ENCODE peak calls at places on chromosomes 2 and 18, in six cellular contexts. One of them, this sample, is unnamed.

GRCh38 chr2:165898381-165898780 is 55.2 kb downstream of the TTC21B start:
- DNase-seq in GM12878: no peak
- DNase-seq in HepG2: no peak
- DNase-seq in K562: no peak
- DNase-seq in GM12891: no peak
- DNase-seq in H1: no peak
- DNase-seq in this sample: no peak

GRCh38 chr2:221848286-221848685 is 276.2 kb upstream of the EPHA4 start:
- DNase-seq in GM12878: no peak
- DNase-seq in HepG2: no peak
- DNase-seq in K562: no peak
- DNase-seq in GM12891: no peak
- DNase-seq in H1: no peak
- DNase-seq in this sample: no peak

GRCh38 chr2:112996635-112997034 is 8.6 kb upstream of the IL36A start:
- DNase-seq in GM12878: no peak
- DNase-seq in HepG2: no peak
- DNase-seq in K562: no peak
- DNase-seq in GM12891: no peak
- DNase-seq in H1: no peak
- DNase-seq in this sample: no peak

GRCh38 chr18:12410121-12410520 is 2.4 kb downstream of the PRELID3A start:
- DNase-seq in GM12878: no peak
- DNase-seq in HepG2: no peak
- DNase-seq in K562: no peak
- DNase-seq in GM12891: no peak
- DNase-seq in H1: no peak
- DNase-seq in this sample: no peak

GRCh38 chr2:131035826-131036231 is 57.4 kb downstream of the FAM168B start:
- DNase-seq in GM12878: no peak
- DNase-seq in HepG2: no peak
- DNase-seq in K562: no peak
- DNase-seq in GM12891: no peak
- DNase-seq in H1: no peak
- DNase-seq in this sample: no peak

GRCh38 chr2:118854507-118855300 is 7.3 kb upstream of the EN1 start:
- DNase-seq in GM12878: no peak
- DNase-seq in HepG2: no peak
- DNase-seq in K562: no peak
- DNase-seq in GM12891: no peak
- DNase-seq in H1: peak
- DNase-seq in this sample: no peak

GRCh38 chr2:129129087-129129486 is 810.4 kb upstream of the HS6ST1 start:
- DNase-seq in GM12878: no peak
- DNase-seq in HepG2: no peak
- DNase-seq in K562: no peak
- DNase-seq in GM12891: no peak
- DNase-seq in H1: no peak
- DNase-seq in this sample: no peak

GRCh38 chr2:209772316-209772715 is 684 bp downstream of the UNC80 start:
- DNase-seq in GM12878: no peak
- DNase-seq in HepG2: no peak
- DNase-seq in K562: no peak
- DNase-seq in GM12891: no peak
- DNase-seq in H1: no peak
- DNase-seq in this sample: no peak

GRCh38 chr2:42421601-42422252 is 60.7 kb upstream of the COX7A2L start:
- DNase-seq in GM12878: no peak
- DNase-seq in HepG2: no peak
- DNase-seq in K562: no peak
- DNase-seq in GM12891: no peak
- DNase-seq in H1: no peak
- DNase-seq in this sample: no peak

GRCh38 chr2:188569441-188569840 is 277.8 kb downstream of the GULP1 start:
- DNase-seq in GM12878: no peak
- DNase-seq in HepG2: no peak
- DNase-seq in K562: no peak
- DNase-seq in GM12891: no peak
- DNase-seq in H1: no peak
- DNase-seq in this sample: no peak

GRCh38 chr18:65938592-65939372 is 188.0 kb downstream of the CDH7 start:
- DNase-seq in GM12878: peak
- DNase-seq in HepG2: peak
- DNase-seq in K562: no peak
- DNase-seq in GM12891: peak
- DNase-seq in H1: peak
- DNase-seq in this sample: no peak

GRCh38 chr18:25921677-25922421 is 168.6 kb downstream of the SS18 start:
- DNase-seq in GM12878: peak
- DNase-seq in HepG2: peak
- DNase-seq in K562: peak
- DNase-seq in GM12891: peak
- DNase-seq in H1: peak
- DNase-seq in this sample: peak

GRCh38 chr2:51612387-51612786 is 580.5 kb upstream of the NRXN1 start:
- DNase-seq in GM12878: no peak
- DNase-seq in HepG2: no peak
- DNase-seq in K562: no peak
- DNase-seq in GM12891: no peak
- DNase-seq in H1: no peak
- DNase-seq in this sample: no peak

DNA sequence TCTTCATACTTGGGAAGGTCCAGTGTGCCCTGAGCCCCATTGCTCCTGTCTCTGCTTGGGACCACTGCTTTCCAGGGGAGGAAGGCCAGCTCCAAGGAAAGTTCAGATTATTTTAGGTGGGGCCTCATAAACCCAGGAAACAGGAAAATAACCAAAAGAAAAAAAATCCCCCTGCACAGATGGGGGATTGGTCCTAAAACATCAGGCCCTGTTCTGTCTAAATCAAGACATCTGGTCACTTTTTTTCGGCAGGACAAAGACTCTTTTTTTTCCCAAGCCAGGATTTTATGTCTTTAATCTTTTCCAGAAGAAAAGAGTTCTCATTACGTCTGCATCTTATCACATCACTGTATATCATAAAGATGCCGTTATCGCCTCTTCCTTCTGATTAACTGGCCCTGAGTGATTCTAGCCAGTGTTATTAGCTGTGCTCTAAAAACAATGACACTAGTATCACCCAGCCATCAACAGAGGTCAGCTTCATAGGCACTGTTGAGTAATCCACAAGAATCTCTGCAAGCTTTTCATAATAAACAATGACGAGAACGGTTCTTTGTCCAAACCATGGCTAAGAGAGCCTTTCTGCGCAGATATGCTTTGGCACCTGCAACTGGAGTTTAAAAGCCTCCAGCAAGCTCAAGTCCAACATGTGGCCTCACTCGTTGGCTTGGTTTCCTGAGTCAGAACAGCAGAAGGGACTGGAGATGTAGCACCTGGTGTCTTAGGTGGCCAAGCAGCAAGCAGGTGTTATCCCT is 138.2 kb downstream of the VAPA start:
- DNase-seq in GM12878: no peak
- DNase-seq in HepG2: peak
- DNase-seq in K562: no peak
- DNase-seq in GM12891: no peak
- DNase-seq in H1: no peak
- DNase-seq in this sample: no peak
- TF ChIP-seq POLR2AphosphoS5 in GM12878: no peak
- TF ChIP-seq POLR2AphosphoS5 in HepG2: no peak
- TF ChIP-seq POLR2AphosphoS5 in K562: no peak
- TF ChIP-seq POLR2AphosphoS5 in GM12891: no peak
- TF ChIP-seq POLR2AphosphoS5 in H1: no peak
- TF ChIP-seq POLR2AphosphoS5 in this sample: no peak

DNA sequence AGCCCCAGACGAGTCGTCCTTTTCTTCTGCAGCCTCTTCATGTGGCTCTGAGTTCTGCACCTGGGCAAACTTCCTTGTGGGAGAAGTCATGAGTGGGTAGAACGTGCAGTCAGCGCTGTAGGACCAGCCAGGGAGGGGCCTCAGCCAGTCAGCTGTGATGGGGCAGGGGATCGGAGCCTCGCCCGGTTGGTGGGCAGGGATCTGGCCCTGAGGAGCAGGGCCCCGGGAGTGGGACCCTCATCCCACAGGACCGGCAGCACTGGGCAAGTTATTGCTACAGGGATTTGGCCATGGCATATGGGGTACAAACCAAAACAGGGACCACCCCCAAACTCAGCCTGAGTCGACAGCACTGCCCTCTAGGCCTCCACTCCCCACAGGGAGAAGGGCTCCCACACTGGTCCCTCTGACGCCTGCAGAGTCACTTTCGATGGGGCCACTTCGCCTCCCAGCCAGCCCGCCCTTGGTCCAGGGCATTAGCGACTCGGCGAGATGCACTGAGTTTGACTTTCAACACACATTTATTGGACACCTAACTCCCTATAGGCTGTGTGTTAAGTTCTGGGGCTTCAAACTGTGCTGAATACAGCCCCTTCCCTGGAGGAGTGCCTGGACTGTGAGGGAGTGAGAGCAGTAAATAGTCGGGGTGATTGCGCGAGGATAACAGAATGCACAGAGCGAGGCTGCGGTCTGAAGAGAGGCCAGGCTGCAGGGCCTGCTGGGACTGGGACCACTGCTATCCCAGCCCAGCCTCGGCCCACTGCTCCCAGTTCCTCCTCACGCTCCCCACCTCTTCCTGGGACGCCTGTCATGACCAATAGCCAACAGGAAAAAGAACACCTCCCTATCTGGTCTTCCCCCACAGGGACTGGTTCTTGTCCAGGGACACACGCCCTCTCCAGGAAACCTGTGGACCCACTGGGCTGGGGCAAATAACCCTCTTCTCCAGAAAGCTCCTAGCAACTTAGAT is 55.9 kb downstream of the SDC1 start:
- DNase-seq in GM12878: no peak
- DNase-seq in HepG2: no peak
- DNase-seq in K562: no peak
- DNase-seq in GM12891: no peak
- DNase-seq in H1: no peak
- DNase-seq in this sample: no peak
- TF ChIP-seq TAF1 in GM12878: no peak
- TF ChIP-seq TAF1 in HepG2: no peak
- TF ChIP-seq TAF1 in K562: no peak
- TF ChIP-seq TAF1 in GM12891: no peak
- TF ChIP-seq TAF1 in H1: no peak
- TF ChIP-seq TAF1 in this sample: no peak

GRCh38 chr2:96642564-96643350 is at the start of gene FER1L5:
- DNase-seq in GM12878: no peak
- DNase-seq in HepG2: no peak
- DNase-seq in K562: no peak
- DNase-seq in GM12891: no peak
- DNase-seq in H1: peak
- DNase-seq in this sample: no peak
- TF ChIP-seq POLR2A in GM12878: no peak
- TF ChIP-seq POLR2A in HepG2: no peak
- TF ChIP-seq POLR2A in K562: no peak
- TF ChIP-seq POLR2A in GM12891: no peak
- TF ChIP-seq POLR2A in H1: peak
- TF ChIP-seq POLR2A in this sample: no peak

GRCh38 chr2:225649274-225649673 is 249.8 kb downstream of the NYAP2 start:
- DNase-seq in GM12878: no peak
- DNase-seq in HepG2: no peak
- DNase-seq in K562: no peak
- DNase-seq in GM12891: no peak
- DNase-seq in H1: no peak
- DNase-seq in this sample: no peak
- TF ChIP-seq POLR2AphosphoS5 in GM12878: no peak
- TF ChIP-seq POLR2AphosphoS5 in HepG2: no peak
- TF ChIP-seq POLR2AphosphoS5 in K562: no peak
- TF ChIP-seq POLR2AphosphoS5 in GM12891: no peak
- TF ChIP-seq POLR2AphosphoS5 in H1: no peak
- TF ChIP-seq POLR2AphosphoS5 in this sample: no peak

GRCh38 chr2:239621611-239622010 is 220.8 kb upstream of the HDAC4 start:
- DNase-seq in GM12878: no peak
- DNase-seq in HepG2: no peak
- DNase-seq in K562: no peak
- DNase-seq in GM12891: no peak
- DNase-seq in H1: no peak
- DNase-seq in this sample: no peak

GRCh38 chr2:239625106-239625845 is 224.5 kb upstream of the HDAC4 start:
- DNase-seq in GM12878: no peak
- DNase-seq in HepG2: no peak
- DNase-seq in K562: no peak
- DNase-seq in GM12891: no peak
- DNase-seq in H1: no peak
- DNase-seq in this sample: no peak

GRCh38 chr2:239629936-239630617 is 229.3 kb upstream of the HDAC4 start:
- DNase-seq in GM12878: no peak
- DNase-seq in HepG2: no peak
- DNase-seq in K562: no peak
- DNase-seq in GM12891: no peak
- DNase-seq in H1: no peak
- DNase-seq in this sample: no peak

GRCh38 chr2:239626971-239627598 is 226.3 kb upstream of the HDAC4 start:
- DNase-seq in GM12878: no peak
- DNase-seq in HepG2: no peak
- DNase-seq in K562: no peak
- DNase-seq in GM12891: no peak
- DNase-seq in H1: no peak
- DNase-seq in this sample: no peak

DNA sequence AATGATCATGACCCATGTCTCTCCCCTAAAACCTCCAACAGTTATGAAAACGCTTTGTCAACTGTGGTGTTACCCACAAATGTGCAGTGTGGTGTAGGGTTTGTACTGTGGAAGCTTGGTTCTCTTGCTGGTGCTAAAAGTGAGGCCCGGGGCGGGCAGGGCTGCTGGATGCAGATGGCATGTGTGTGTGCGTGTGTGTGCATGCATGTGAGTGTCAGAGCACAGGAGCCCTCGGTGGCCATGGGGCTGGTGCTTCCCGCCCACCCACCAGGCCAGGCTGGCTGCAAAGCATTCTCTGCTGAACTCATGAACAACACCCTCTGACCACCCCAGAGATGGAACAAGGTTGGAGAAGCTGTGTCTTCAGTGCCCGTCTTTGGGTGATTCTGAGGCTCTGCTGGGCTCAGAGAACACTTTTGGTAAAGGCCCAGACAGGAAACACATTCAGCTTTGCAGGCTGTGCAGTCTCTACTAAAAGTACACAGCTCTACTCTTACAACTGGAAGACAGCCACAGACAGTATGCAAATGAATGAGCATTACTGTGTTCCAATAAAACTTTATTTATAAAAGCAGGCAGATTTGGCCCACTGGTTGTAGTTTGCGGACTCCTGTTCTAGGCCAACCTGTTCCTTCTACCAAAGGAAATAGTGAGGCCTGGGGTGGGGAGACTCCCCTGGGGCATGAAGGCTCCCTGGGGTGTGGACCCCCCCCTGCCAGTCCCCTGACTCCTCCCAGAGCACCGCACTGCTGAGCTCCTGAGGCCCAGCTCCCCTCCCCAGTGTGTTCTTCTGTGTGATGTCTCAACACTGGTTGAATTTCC is 225.3 kb upstream of the HDAC4 start:
- DNase-seq in GM12878: no peak
- DNase-seq in HepG2: no peak
- DNase-seq in K562: no peak
- DNase-seq in GM12891: no peak
- DNase-seq in H1: no peak
- DNase-seq in this sample: no peak
- TF ChIP-seq TAF1 in GM12878: no peak
- TF ChIP-seq TAF1 in HepG2: no peak
- TF ChIP-seq TAF1 in K562: no peak
- TF ChIP-seq TAF1 in GM12891: no peak
- TF ChIP-seq TAF1 in H1: no peak
- TF ChIP-seq TAF1 in this sample: no peak

This sample was measured in GM12892.